ENCODE peak calls at places on chromosomes 5 and 9, in five cellular contexts. One of them, this sample, is unnamed.

GRCh38 chr5:108669493-108669892 is 78.2 kb upstream of the FER start:
- DNase-seq in heart right ventricle: no peak
- DNase-seq in spleen: no peak
- DNase-seq in neural progenitor cell: no peak
- DNase-seq in A549: no peak
- DNase-seq in this sample: no peak

GRCh38 chr5:53482717-53483638 is 2.5 kb downstream of the FST start:
- DNase-seq in A549: no peak
- DNase-seq in neural progenitor cell: peak
- DNase-seq in spleen: peak
- DNase-seq in heart right ventricle: peak
- DNase-seq in this sample: no peak

GRCh38 chr9:20611751-20612287 is 10.5 kb downstream of the MLLT3 start:
- DNase-seq in neural progenitor cell: peak
- DNase-seq in spleen: no peak
- DNase-seq in heart right ventricle: no peak
- DNase-seq in A549: peak
- DNase-seq in this sample: peak

GRCh38 chr5:83256091-83256775 is 178.9 kb downstream of the XRCC4 start:
- DNase-seq in neural progenitor cell: no peak
- DNase-seq in A549: no peak
- DNase-seq in heart right ventricle: no peak
- DNase-seq in spleen: no peak
- DNase-seq in this sample: no peak

GRCh38 chr5:172133359-172134029 is 54.5 kb downstream of the STK10 start:
- DNase-seq in spleen: peak
- DNase-seq in A549: no peak
- DNase-seq in neural progenitor cell: no peak
- DNase-seq in heart right ventricle: no peak
- DNase-seq in this sample: peak

GRCh38 chr5:54610197-54610898 is 92.8 kb downstream of the SNX18 start:
- DNase-seq in spleen: peak
- DNase-seq in A549: no peak
- DNase-seq in heart right ventricle: no peak
- DNase-seq in neural progenitor cell: no peak
- DNase-seq in this sample: no peak

GRCh38 chr9:34125681-34126206 is 754 bp downstream of the DCAF12 start:
- DNase-seq in neural progenitor cell: peak
- DNase-seq in spleen: peak
- DNase-seq in heart right ventricle: no peak
- DNase-seq in A549: peak
- DNase-seq in this sample: no peak

GRCh38 chr5:65100846-65101678 is 332.3 kb downstream of the CWC27 start:
- DNase-seq in heart right ventricle: peak
- DNase-seq in neural progenitor cell: peak
- DNase-seq in A549: peak
- DNase-seq in spleen: no peak
- DNase-seq in this sample: peak

GRCh38 chr9:738209-738915 is 103.1 kb upstream of the DMRT1 start:
- DNase-seq in neural progenitor cell: no peak
- DNase-seq in A549: peak
- DNase-seq in spleen: no peak
- DNase-seq in heart right ventricle: peak
- DNase-seq in this sample: peak

GRCh38 chr5:134247411-134247810 is 21.5 kb upstream of the PPP2CA start:
- DNase-seq in A549: no peak
- DNase-seq in heart right ventricle: no peak
- DNase-seq in neural progenitor cell: no peak
- DNase-seq in spleen: no peak
- DNase-seq in this sample: peak

GRCh38 chr9:136201174-136201573 is 3.8 kb downstream of the LHX3 start:
- DNase-seq in spleen: no peak
- DNase-seq in heart right ventricle: no peak
- DNase-seq in neural progenitor cell: no peak
- DNase-seq in A549: no peak
- DNase-seq in this sample: no peak

GRCh38 chr5:126597156-126597555 is 2.1 kb upstream of the ALDH7A1 start:
- DNase-seq in A549: peak
- DNase-seq in spleen: no peak
- DNase-seq in neural progenitor cell: no peak
- DNase-seq in heart right ventricle: no peak
- DNase-seq in this sample: peak

GRCh38 chr5:134590992-134591659 is 41.5 kb downstream of the SAR1B start:
- DNase-seq in neural progenitor cell: no peak
- DNase-seq in heart right ventricle: no peak
- DNase-seq in spleen: no peak
- DNase-seq in A549: no peak
- DNase-seq in this sample: no peak

GRCh38 chr5:176678584-176678983 is 31.3 kb downstream of the TSPAN17 start:
- DNase-seq in spleen: no peak
- DNase-seq in neural progenitor cell: no peak
- DNase-seq in A549: no peak
- DNase-seq in heart right ventricle: no peak
- DNase-seq in this sample: no peak

GRCh38 chr5:127254729-127255284 is 35.8 kb upstream of the MEGF10 start:
- DNase-seq in heart right ventricle: no peak
- DNase-seq in neural progenitor cell: no peak
- DNase-seq in A549: no peak
- DNase-seq in spleen: no peak
- DNase-seq in this sample: peak

GRCh38 chr5:11062379-11062778 is 301.3 kb upstream of the DAP start:
- DNase-seq in neural progenitor cell: peak
- DNase-seq in A549: no peak
- DNase-seq in spleen: no peak
- DNase-seq in heart right ventricle: no peak
- DNase-seq in this sample: peak

GRCh38 chr9:129318121-129319075 is 140.3 kb upstream of the IER5L start:
- DNase-seq in heart right ventricle: no peak
- DNase-seq in neural progenitor cell: peak
- DNase-seq in A549: no peak
- DNase-seq in spleen: peak
- DNase-seq in this sample: no peak

GRCh38 chr5:87722286-87722685 is 309.6 kb upstream of the CCNH start:
- DNase-seq in heart right ventricle: no peak
- DNase-seq in A549: no peak
- DNase-seq in spleen: no peak
- DNase-seq in neural progenitor cell: no peak
- DNase-seq in this sample: no peak

GRCh38 chr9:73151653-73152382 is at the start of gene ANXA1:
- DNase-seq in A549: peak
- DNase-seq in neural progenitor cell: no peak
- DNase-seq in heart right ventricle: peak
- DNase-seq in spleen: no peak
- DNase-seq in this sample: peak

GRCh38 chr5:132839426-132840301 is 9.2 kb upstream of the SHROOM1 start:
- DNase-seq in heart right ventricle: no peak
- DNase-seq in spleen: no peak
- DNase-seq in A549: no peak
- DNase-seq in neural progenitor cell: no peak
- DNase-seq in this sample: peak

GRCh38 chr9:69622664-69623063 is 49.5 kb downstream of the APBA1 start:
- DNase-seq in A549: no peak
- DNase-seq in spleen: no peak
- DNase-seq in neural progenitor cell: no peak
- DNase-seq in heart right ventricle: no peak
- DNase-seq in this sample: peak

GRCh38 chr9:106828965-106829364 is 34.0 kb upstream of the ZNF462 start:
- DNase-seq in neural progenitor cell: no peak
- DNase-seq in A549: no peak
- DNase-seq in heart right ventricle: no peak
- DNase-seq in spleen: no peak
- DNase-seq in this sample: no peak

GRCh38 chr5:57642066-57642465 is 159.5 kb upstream of the ACTBL2 start:
- DNase-seq in A549: no peak
- DNase-seq in heart right ventricle: no peak
- DNase-seq in spleen: no peak
- DNase-seq in neural progenitor cell: no peak
- DNase-seq in this sample: no peak

GRCh38 chr5:175853573-175854230 is 17.7 kb upstream of the CPLX2 start:
- DNase-seq in A549: no peak
- DNase-seq in spleen: peak
- DNase-seq in neural progenitor cell: no peak
- DNase-seq in heart right ventricle: peak
- DNase-seq in this sample: no peak

GRCh38 chr5:150778517-150779396 is at the start of gene SMIM3:
- DNase-seq in A549: peak
- DNase-seq in neural progenitor cell: peak
- DNase-seq in heart right ventricle: peak
- DNase-seq in spleen: peak
- DNase-seq in this sample: peak

GRCh38 chr9:3179716-3180115 is 335.8 kb upstream of the PUM3 start:
- DNase-seq in spleen: no peak
- DNase-seq in heart right ventricle: no peak
- DNase-seq in A549: no peak
- DNase-seq in neural progenitor cell: no peak
- DNase-seq in this sample: no peak

GRCh38 chr9:125409217-125409636 is 147.6 kb downstream of the GAPVD1 start:
- DNase-seq in A549: no peak
- DNase-seq in spleen: peak
- DNase-seq in heart right ventricle: no peak
- DNase-seq in neural progenitor cell: no peak
- DNase-seq in this sample: no peak

GRCh38 chr9:125538092-125538473 is 168.9 kb downstream of the MAPKAP1 start:
- DNase-seq in spleen: no peak
- DNase-seq in heart right ventricle: peak
- DNase-seq in neural progenitor cell: no peak
- DNase-seq in A549: peak
- DNase-seq in this sample: peak

GRCh38 chr5:133205649-133206048 is 153.8 kb downstream of the HSPA4 start:
- DNase-seq in heart right ventricle: no peak
- DNase-seq in spleen: no peak
- DNase-seq in neural progenitor cell: no peak
- DNase-seq in A549: no peak
- DNase-seq in this sample: no peak

GRCh38 chr9:12715268-12715667 is 22.1 kb downstream of the TYRP1 start:
- DNase-seq in spleen: no peak
- DNase-seq in A549: no peak
- DNase-seq in neural progenitor cell: no peak
- DNase-seq in heart right ventricle: no peak
- DNase-seq in this sample: no peak

GRCh38 chr9:130050472-130050871 is 3.2 kb upstream of the GPR107 start:
- DNase-seq in heart right ventricle: no peak
- DNase-seq in spleen: no peak
- DNase-seq in A549: no peak
- DNase-seq in neural progenitor cell: no peak
- DNase-seq in this sample: no peak

GRCh38 chr9:114291064-114291474 is 31.8 kb upstream of the ORM1 start:
- DNase-seq in A549: peak
- DNase-seq in spleen: peak
- DNase-seq in neural progenitor cell: peak
- DNase-seq in heart right ventricle: peak
- DNase-seq in this sample: peak

GRCh38 chr5:149273950-149274349 is 2.3 kb downstream of the AFAP1L1 start:
- DNase-seq in spleen: no peak
- DNase-seq in heart right ventricle: no peak
- DNase-seq in neural progenitor cell: peak
- DNase-seq in A549: no peak
- DNase-seq in this sample: no peak

GRCh38 chr9:134619456-134619982 is 22.1 kb upstream of the COL5A1 start:
- DNase-seq in A549: no peak
- DNase-seq in heart right ventricle: no peak
- DNase-seq in neural progenitor cell: no peak
- DNase-seq in spleen: peak
- DNase-seq in this sample: no peak

GRCh38 chr5:142876817-142877216 is 106.6 kb downstream of the ARHGAP26 start:
- DNase-seq in heart right ventricle: no peak
- DNase-seq in spleen: no peak
- DNase-seq in A549: no peak
- DNase-seq in neural progenitor cell: no peak
- DNase-seq in this sample: no peak

GRCh38 chr5:142881727-142882126 is 111.5 kb downstream of the ARHGAP26 start:
- DNase-seq in neural progenitor cell: peak
- DNase-seq in heart right ventricle: no peak
- DNase-seq in A549: no peak
- DNase-seq in spleen: no peak
- DNase-seq in this sample: no peak

GRCh38 chr5:142881076-142881466 is 110.9 kb downstream of the ARHGAP26 start:
- DNase-seq in A549: no peak
- DNase-seq in neural progenitor cell: peak
- DNase-seq in spleen: peak
- DNase-seq in heart right ventricle: no peak
- DNase-seq in this sample: peak

GRCh38 chr5:142878111-142878510 is 107.9 kb downstream of the ARHGAP26 start:
- DNase-seq in neural progenitor cell: no peak
- DNase-seq in spleen: no peak
- DNase-seq in A549: no peak
- DNase-seq in heart right ventricle: no peak
- DNase-seq in this sample: no peak

GRCh38 chr5:142878638-142879037 is 108.5 kb downstream of the ARHGAP26 start:
- DNase-seq in heart right ventricle: no peak
- DNase-seq in spleen: no peak
- DNase-seq in A549: no peak
- DNase-seq in neural progenitor cell: no peak
- DNase-seq in this sample: no peak
- H3K27ac ChIP-seq in heart right ventricle: no peak
- H3K27ac ChIP-seq in spleen: no peak
- H3K27ac ChIP-seq in A549: no peak
- H3K27ac ChIP-seq in neural progenitor cell: no peak
- H3K27ac ChIP-seq in this sample: no peak

GRCh38 chr5:114450516-114450909 is 88.6 kb downstream of the KCNN2 start:
- DNase-seq in spleen: no peak
- DNase-seq in A549: peak
- DNase-seq in heart right ventricle: peak
- DNase-seq in neural progenitor cell: peak
- DNase-seq in this sample: no peak
- TF ChIP-seq CTCF in spleen: no peak
- TF ChIP-seq CTCF in A549: no peak
- TF ChIP-seq CTCF in heart right ventricle: no peak
- TF ChIP-seq CTCF in neural progenitor cell: no peak
- TF ChIP-seq CTCF in this sample: no peak

GRCh38 chr5:141382469-141383294 is at the start of gene PCDHGA7:
- DNase-seq in A549: peak
- DNase-seq in neural progenitor cell: no peak
- DNase-seq in heart right ventricle: no peak
- DNase-seq in spleen: no peak
- DNase-seq in this sample: peak
- H3K4me3 ChIP-seq in A549: peak
- H3K4me3 ChIP-seq in neural progenitor cell: no peak
- H3K4me3 ChIP-seq in heart right ventricle: peak
- H3K4me3 ChIP-seq in spleen: no peak
- H3K4me3 ChIP-seq in this sample: peak

GRCh38 chr9:97502984-97503861 is 1.8 kb downstream of the TMOD1 start:
- DNase-seq in heart right ventricle: peak
- DNase-seq in neural progenitor cell: no peak
- DNase-seq in A549: no peak
- DNase-seq in spleen: no peak
- DNase-seq in this sample: no peak

GRCh38 chr9:97506264-97506663 is 4.8 kb downstream of the TMOD1 start:
- DNase-seq in spleen: no peak
- DNase-seq in neural progenitor cell: no peak
- DNase-seq in heart right ventricle: no peak
- DNase-seq in A549: no peak
- DNase-seq in this sample: no peak

GRCh38 chr9:97503862-97504210 is 2.4 kb downstream of the TMOD1 start:
- DNase-seq in heart right ventricle: no peak
- DNase-seq in A549: no peak
- DNase-seq in spleen: no peak
- DNase-seq in neural progenitor cell: no peak
- DNase-seq in this sample: no peak

GRCh38 chr9:97505845-97506244 is 4.4 kb downstream of the TMOD1 start:
- DNase-seq in neural progenitor cell: no peak
- DNase-seq in heart right ventricle: no peak
- DNase-seq in spleen: no peak
- DNase-seq in A549: no peak
- DNase-seq in this sample: no peak

GRCh38 chr9:97504381-97505216 is 3.1 kb downstream of the TMOD1 start:
- DNase-seq in neural progenitor cell: no peak
- DNase-seq in A549: no peak
- DNase-seq in spleen: no peak
- DNase-seq in heart right ventricle: peak
- DNase-seq in this sample: no peak
- H3K27ac ChIP-seq in neural progenitor cell: no peak
- H3K27ac ChIP-seq in A549: no peak
- H3K27ac ChIP-seq in spleen: no peak
- H3K27ac ChIP-seq in heart right ventricle: peak
- H3K27ac ChIP-seq in this sample: no peak

This sample was measured in brain microvascular endothelial cell.